ENCODE peak calls at places on chromosome 1, in nine cellular contexts. X is hepatocyte, D is GM20000, Q is MCF 10A, L is dorsolateral prefrontal cortex, B is tibial nerve, E is AG04450, W is neural progenitor cell, A is AG09319. P is an unnamed sample.

GRCh38 chr1:2148691-2149090 is 45.9 kb downstream of the FAAP20 start:
- DNase-seq in X (no peak), D (no peak), Q (no peak), L (no peak), B (no peak), E (no peak), W (no peak), A (no peak), P (no peak)

GRCh38 chr1:92934395-92935378 is 26.6 kb downstream of the DIPK1A start:
- DNase-seq in X (no peak), D (no peak), Q (peak; percentile 49), L (no peak), B (peak; percentile 53), E (peak; percentile 50), W (no peak), A (peak; percentile 95), P (no peak)

GRCh38 chr1:62070384-62071011 is 124.2 kb upstream of the L1TD1 start:
- DNase-seq in X (no peak), D (no peak), Q (peak; percentile 37), L (no peak), B (peak; percentile 13), E (no peak), W (no peak), A (no peak), P (no peak)

GRCh38 chr1:193574925-193575324 is 388.5 kb upstream of the B3GALT2 start:
- DNase-seq in X (no peak), D (no peak), Q (no peak), L (no peak), B (no peak), E (no peak), W (no peak), A (no peak), P (no peak)

GRCh38 chr1:18010408-18010807 is 97.2 kb upstream of the IGSF21 start:
- DNase-seq in X (no peak), D (no peak), Q (no peak), L (no peak), B (no peak), E (no peak), W (no peak), A (no peak), P (no peak)

GRCh38 chr1:227915564-227916553 is 31.9 kb downstream of the WNT9A start:
- DNase-seq in X (no peak), D (no peak), Q (peak; percentile 97), L (no peak), B (no peak), E (no peak), W (peak; percentile 52), A (no peak), P (no peak)

GRCh38 chr1:159229486-159229885 is 24.8 kb downstream of the ACKR1 start:
- DNase-seq in X (no peak), D (no peak), Q (no peak), L (no peak), B (no peak), E (no peak), W (no peak), A (no peak), P (no peak)

GRCh38 chr1:2127181-2128145 is 67.1 kb downstream of the FAAP20 start:
- DNase-seq in X (no peak), D (no peak), Q (no peak), L (no peak), B (no peak), E (no peak), W (no peak), A (no peak), P (no peak)

GRCh38 chr1:221567859-221568507 is 173.9 kb downstream of the DUSP10 start:
- DNase-seq in X (no peak), D (no peak), Q (no peak), L (no peak), B (no peak), E (no peak), W (no peak), A (peak; percentile 40), P (no peak)

GRCh38 chr1:10911274-10912166 is 100.9 kb upstream of the TARDBP start:
- DNase-seq in X (no peak), D (no peak), Q (no peak), L (no peak), B (no peak), E (no peak), W (no peak), A (no peak), P (no peak)

GRCh38 chr1:241343956-241344355 is 13.0 kb downstream of the RGS7 start:
- DNase-seq in X (no peak), D (no peak), Q (no peak), L (no peak), B (no peak), E (no peak), W (no peak), A (no peak), P (no peak)

GRCh38 chr1:4634793-4635406 is 19.5 kb upstream of the AJAP1 start:
- DNase-seq in X (no peak), D (no peak), Q (no peak), L (peak; percentile 7), B (no peak), E (no peak), W (no peak), A (no peak), P (no peak)
- TF ChIP-seq CTCF in X (no peak), D (no peak), Q (no peak), L (no peak), B (no peak), E (no peak), W (no peak), A (no peak), P (no peak)

GRCh38 chr1:5803851-5804250 is 188.4 kb downstream of the NPHP4 start:
- DNase-seq in X (no peak), D (no peak), Q (no peak), L (no peak), B (no peak), E (no peak), W (no peak), A (no peak), P (no peak)
- TF ChIP-seq CTCF in X (no peak), D (no peak), Q (no peak), L (no peak), B (no peak), E (no peak), W (no peak), A (no peak), P (no peak)

GRCh38 chr1:116988908-116989307 is 12.7 kb upstream of the CD101 start:
- DNase-seq in X (no peak), D (no peak), Q (peak; percentile 40), L (no peak), B (no peak), E (no peak), W (no peak), A (no peak), P (no peak)

GRCh38 chr1:116988248-116988647 is 13.3 kb upstream of the CD101 start:
- DNase-seq in X (no peak), D (no peak), Q (peak; percentile 54), L (no peak), B (no peak), E (no peak), W (no peak), A (no peak), P (no peak)

GRCh38 chr1:116987256-116987555 is 14.4 kb upstream of the CD101 start:
- DNase-seq in X (peak; percentile 36), D (no peak), Q (no peak), L (no peak), B (no peak), E (no peak), W (no peak), A (no peak), P (no peak)

GRCh38 chr1:116984406-116985160 is 17.0 kb upstream of the CD101 start:
- DNase-seq in X (no peak), D (no peak), Q (no peak), L (no peak), B (no peak), E (no peak), W (no peak), A (no peak), P (no peak)

GRCh38 chr1:116986531-116987255 is 14.9 kb upstream of the CD101 start:
- DNase-seq in X (no peak), D (no peak), Q (no peak), L (no peak), B (no peak), E (no peak), W (peak; percentile 7), A (no peak), P (no peak)
- TF ChIP-seq CTCF in X (no peak), D (no peak), Q (no peak), L (no peak), B (no peak), E (no peak), W (no peak), A (no peak), P (no peak)

GRCh38 chr1:6080469-6080868 is 34.8 kb downstream of the KCNAB2 start:
- DNase-seq in X (peak; percentile 21), D (no peak), Q (no peak), L (peak; percentile 76), B (no peak), E (no peak), W (no peak), A (no peak), P (no peak)
- TF ChIP-seq CTCF in X (peak; percentile 4), D (no peak), Q (no peak), L (no peak), B (no peak), E (peak; percentile 37), W (peak; percentile 33), A (no peak), P (no peak)

DNA sequence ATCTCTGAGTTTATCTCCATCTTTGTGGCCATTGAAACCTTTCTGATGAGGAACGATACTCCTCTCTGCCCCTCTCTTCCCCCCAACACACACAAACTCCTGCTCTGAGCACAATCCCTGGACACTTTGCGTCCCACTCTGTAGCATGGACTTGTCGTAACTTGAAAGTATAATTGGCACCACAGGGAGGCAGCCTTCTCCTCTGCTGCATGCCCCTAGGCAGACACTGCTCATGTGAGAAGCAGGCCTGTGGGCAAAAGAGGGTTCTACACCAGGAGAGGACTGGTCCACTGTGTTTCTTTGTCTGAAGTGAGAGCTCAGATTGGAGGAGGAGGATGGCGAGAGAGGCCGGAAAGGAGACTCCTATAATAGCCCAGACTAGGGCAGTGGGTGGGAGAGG is 3.8 kb upstream of the PARS2 start:
- DNase-seq in X (no peak), D (no peak), Q (peak; percentile 3), L (no peak), B (no peak), E (no peak), W (peak; percentile 37), A (no peak), P (no peak)
- TF ChIP-seq CTCF in X (peak; percentile 11), D (no peak), Q (no peak), L (peak; percentile 14), B (no peak), E (peak; percentile 22), W (peak; percentile 24), A (no peak), P (no peak)

P was measured in mesothelial cell of epicardium.